ENCODE peak calls at places on chromosomes 12 and 14, in four cellular contexts. One of them, this sample, is unnamed.

GRCh38 chr12:4011597-4011996 is 138.4 kb upstream of the PARP11 start:
- DNase-seq in upper lobe of right lung: peak
- DNase-seq in PC-3: peak
- DNase-seq in GM12865: no peak
- DNase-seq in this sample: peak

GRCh38 chr12:100593490-100593889 is 20.0 kb downstream of the GAS2L3 start:
- DNase-seq in upper lobe of right lung: no peak
- DNase-seq in PC-3: no peak
- DNase-seq in GM12865: no peak
- DNase-seq in this sample: no peak

GRCh38 chr12:68350753-68351152 is 18.6 kb upstream of the MDM1 start:
- DNase-seq in upper lobe of right lung: no peak
- DNase-seq in PC-3: peak
- DNase-seq in GM12865: no peak
- DNase-seq in this sample: no peak

GRCh38 chr14:79487632-79488031 is 723.7 kb downstream of the DIO2 start:
- DNase-seq in upper lobe of right lung: no peak
- DNase-seq in PC-3: no peak
- DNase-seq in GM12865: no peak
- DNase-seq in this sample: no peak

GRCh38 chr12:1217191-1217949 is 226.3 kb downstream of the ERC1 start:
- DNase-seq in upper lobe of right lung: no peak
- DNase-seq in PC-3: peak
- DNase-seq in GM12865: no peak
- DNase-seq in this sample: peak

GRCh38 chr12:76266797-76267196 is 81.4 kb downstream of the BBS10 start:
- DNase-seq in upper lobe of right lung: peak
- DNase-seq in PC-3: peak
- DNase-seq in GM12865: no peak
- DNase-seq in this sample: no peak

GRCh38 chr14:77144412-77145115 is 3.0 kb upstream of the ZDHHC22 start:
- DNase-seq in upper lobe of right lung: no peak
- DNase-seq in PC-3: no peak
- DNase-seq in GM12865: no peak
- DNase-seq in this sample: no peak

GRCh38 chr14:56247495-56248087 is 129.4 kb downstream of the PELI2 start:
- DNase-seq in upper lobe of right lung: no peak
- DNase-seq in PC-3: peak
- DNase-seq in GM12865: no peak
- DNase-seq in this sample: no peak

GRCh38 chr12:80226576-80226975 is 127.2 kb downstream of the OTOGL start:
- DNase-seq in upper lobe of right lung: no peak
- DNase-seq in PC-3: peak
- DNase-seq in GM12865: no peak
- DNase-seq in this sample: no peak

GRCh38 chr14:72186461-72187035 is 254.3 kb downstream of the RGS6 start:
- DNase-seq in upper lobe of right lung: no peak
- DNase-seq in PC-3: no peak
- DNase-seq in GM12865: no peak
- DNase-seq in this sample: no peak

GRCh38 chr14:37992489-37992888 is 215.2 kb upstream of the SSTR1 start:
- DNase-seq in upper lobe of right lung: no peak
- DNase-seq in PC-3: no peak
- DNase-seq in GM12865: no peak
- DNase-seq in this sample: no peak

GRCh38 chr14:49636866-49637265 is 1.8 kb upstream of the DNAAF2 start:
- DNase-seq in upper lobe of right lung: no peak
- DNase-seq in PC-3: no peak
- DNase-seq in GM12865: no peak
- DNase-seq in this sample: no peak

GRCh38 chr14:49637534-49638078 is 2.6 kb upstream of the DNAAF2 start:
- DNase-seq in upper lobe of right lung: no peak
- DNase-seq in PC-3: no peak
- DNase-seq in GM12865: no peak
- DNase-seq in this sample: no peak

GRCh38 chr14:49633650-49634546 is 1.1 kb downstream of the DNAAF2 start:
- DNase-seq in upper lobe of right lung: peak
- DNase-seq in PC-3: peak
- DNase-seq in GM12865: peak
- DNase-seq in this sample: peak

GRCh38 chr14:49634547-49635334 is at the start of gene DNAAF2:
- DNase-seq in upper lobe of right lung: peak
- DNase-seq in PC-3: peak
- DNase-seq in GM12865: peak
- DNase-seq in this sample: peak
- TF ChIP-seq CTCF in upper lobe of right lung: no peak
- TF ChIP-seq CTCF in PC-3: peak
- TF ChIP-seq CTCF in GM12865: no peak
- TF ChIP-seq CTCF in this sample: no peak

GRCh38 chr12:54217309-54217661 is 28.5 kb upstream of the SMUG1 start:
- DNase-seq in upper lobe of right lung: no peak
- DNase-seq in PC-3: no peak
- DNase-seq in GM12865: no peak
- DNase-seq in this sample: no peak

GRCh38 chr12:54220092-54220557 is 31.3 kb upstream of the SMUG1 start:
- DNase-seq in upper lobe of right lung: peak
- DNase-seq in PC-3: peak
- DNase-seq in GM12865: peak
- DNase-seq in this sample: peak

GRCh38 chr12:54215990-54216579 is 27.3 kb upstream of the SMUG1 start:
- DNase-seq in upper lobe of right lung: peak
- DNase-seq in PC-3: no peak
- DNase-seq in GM12865: peak
- DNase-seq in this sample: peak

GRCh38 chr12:54216580-54217308 is 28.0 kb upstream of the SMUG1 start:
- DNase-seq in upper lobe of right lung: peak
- DNase-seq in PC-3: peak
- DNase-seq in GM12865: peak
- DNase-seq in this sample: peak

GRCh38 chr12:54217774-54218221 is 29.0 kb upstream of the SMUG1 start:
- DNase-seq in upper lobe of right lung: peak
- DNase-seq in PC-3: no peak
- DNase-seq in GM12865: peak
- DNase-seq in this sample: no peak
- TF ChIP-seq CTCF in upper lobe of right lung: no peak
- TF ChIP-seq CTCF in PC-3: no peak
- TF ChIP-seq CTCF in GM12865: peak
- TF ChIP-seq CTCF in this sample: no peak

GRCh38 chr14:68961781-68962584 is 17.1 kb downstream of the ACTN1 start:
- DNase-seq in upper lobe of right lung: no peak
- DNase-seq in PC-3: peak
- DNase-seq in GM12865: no peak
- DNase-seq in this sample: peak
- TF ChIP-seq CTCF in upper lobe of right lung: no peak
- TF ChIP-seq CTCF in PC-3: no peak
- TF ChIP-seq CTCF in GM12865: no peak
- TF ChIP-seq CTCF in this sample: no peak

DNA sequence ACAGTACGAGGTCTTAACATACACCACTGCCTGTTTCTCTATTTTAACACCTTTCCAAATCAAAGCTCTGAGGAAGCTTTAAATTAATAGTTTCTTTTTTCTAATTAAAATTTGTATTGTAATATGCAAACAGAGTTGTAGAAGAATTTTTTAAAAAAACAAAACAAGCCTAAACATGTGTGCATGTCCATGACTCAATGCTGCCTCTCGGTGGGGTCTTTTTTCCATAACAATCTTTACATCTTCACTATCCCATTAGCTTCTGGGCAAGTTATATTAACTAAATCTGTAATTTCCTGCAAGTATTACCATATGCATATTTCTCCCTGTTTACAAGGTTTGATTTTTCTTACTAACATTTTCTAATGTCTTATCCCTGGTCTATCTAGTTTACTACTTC is 143.9 kb upstream of the NAV3 start:
- DNase-seq in upper lobe of right lung: no peak
- DNase-seq in PC-3: no peak
- DNase-seq in GM12865: no peak
- DNase-seq in this sample: no peak
- TF ChIP-seq CTCF in upper lobe of right lung: no peak
- TF ChIP-seq CTCF in PC-3: no peak
- TF ChIP-seq CTCF in GM12865: no peak
- TF ChIP-seq CTCF in this sample: no peak

DNA sequence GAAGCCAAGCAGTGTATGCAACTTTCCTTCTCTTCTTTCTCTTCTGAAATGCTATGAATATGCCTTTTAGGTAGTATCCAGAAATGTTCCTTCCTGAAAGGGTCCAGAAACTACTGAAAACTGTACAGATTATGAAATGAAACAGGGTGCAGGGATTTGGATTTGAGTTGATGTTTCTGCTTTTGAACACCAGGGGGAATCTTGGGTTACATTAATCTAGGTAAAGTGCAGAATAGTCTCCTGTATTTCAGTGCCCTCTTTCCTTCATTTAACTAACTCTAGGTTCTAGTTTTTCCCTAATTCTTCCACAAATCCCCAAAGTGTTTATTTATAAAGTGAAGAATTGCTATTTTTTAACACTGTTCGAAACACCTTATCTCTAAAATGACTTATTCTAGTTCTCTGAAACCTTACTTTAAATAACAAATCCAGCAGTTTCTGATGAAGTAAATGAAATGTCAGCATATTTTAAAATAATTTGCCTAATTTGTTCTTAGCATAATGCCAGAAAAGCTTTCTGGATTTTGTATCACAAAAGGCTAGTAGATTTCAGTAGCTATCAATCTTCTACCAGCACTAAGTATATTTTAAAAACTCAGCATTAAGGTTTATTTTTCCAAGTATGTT is 111.9 kb downstream of the LRRK2 start:
- DNase-seq in upper lobe of right lung: no peak
- DNase-seq in PC-3: peak
- DNase-seq in GM12865: peak
- DNase-seq in this sample: peak
- TF ChIP-seq CTCF in upper lobe of right lung: peak
- TF ChIP-seq CTCF in PC-3: peak
- TF ChIP-seq CTCF in GM12865: peak
- TF ChIP-seq CTCF in this sample: peak

GRCh38 chr14:32349322-32349721 is 20.2 kb downstream of the AKAP6 start:
- DNase-seq in upper lobe of right lung: no peak
- DNase-seq in PC-3: no peak
- DNase-seq in GM12865: no peak
- DNase-seq in this sample: no peak

GRCh38 chr14:32342151-32342853 is 13.2 kb downstream of the AKAP6 start:
- DNase-seq in upper lobe of right lung: no peak
- DNase-seq in PC-3: peak
- DNase-seq in GM12865: no peak
- DNase-seq in this sample: no peak

GRCh38 chr14:32342854-32343200 is 13.7 kb downstream of the AKAP6 start:
- DNase-seq in upper lobe of right lung: no peak
- DNase-seq in PC-3: no peak
- DNase-seq in GM12865: no peak
- DNase-seq in this sample: no peak

GRCh38 chr14:32343926-32344430 is 14.9 kb downstream of the AKAP6 start:
- DNase-seq in upper lobe of right lung: no peak
- DNase-seq in PC-3: no peak
- DNase-seq in GM12865: no peak
- DNase-seq in this sample: no peak

DNA sequence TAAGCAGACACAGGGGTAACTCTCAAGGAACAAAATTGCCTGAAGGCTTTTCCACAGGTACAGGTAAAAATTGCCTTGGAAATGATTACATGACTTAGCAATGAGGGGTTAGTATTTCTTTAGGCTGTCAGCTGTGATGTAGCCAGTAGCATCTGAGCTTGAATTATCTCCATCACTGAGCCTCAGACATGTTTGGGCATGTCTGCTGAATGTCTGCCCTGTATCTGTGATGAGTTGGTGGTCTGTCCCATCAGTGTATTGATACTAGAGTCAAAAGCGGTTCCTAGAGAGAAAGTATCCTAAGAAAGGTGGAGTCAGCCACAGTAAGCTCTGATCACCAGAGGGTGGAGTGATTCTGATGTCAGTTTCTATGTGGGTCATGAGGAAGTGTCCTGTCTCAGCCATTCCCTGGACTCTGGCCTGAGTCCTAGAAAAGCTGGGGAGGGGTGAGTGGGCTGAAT is 16.2 kb downstream of the AKAP6 start:
- DNase-seq in upper lobe of right lung: no peak
- DNase-seq in PC-3: peak
- DNase-seq in GM12865: no peak
- DNase-seq in this sample: no peak
- TF ChIP-seq CTCF in upper lobe of right lung: no peak
- TF ChIP-seq CTCF in PC-3: no peak
- TF ChIP-seq CTCF in GM12865: no peak
- TF ChIP-seq CTCF in this sample: no peak

This sample was measured in Calu3.